ENCODE peak calls at places on chromosome 4, in five cellular contexts. O, Y, R, N and F are unnamed samples.

GRCh38 chr4:84964995-84965557 is 1.4 kb downstream of the WDFY3 start:
- DNase-seq in O (no peak), Y (no peak), R (no peak), N (no peak), F (no peak)

GRCh38 chr4:3026531-3026930 is 47.8 kb downstream of the HTT-AS start:
- DNase-seq in O (no peak), Y (no peak), R (no peak), N (no peak), F (no peak)

GRCh38 chr4:190020790-190021717 is 6.0 kb downstream of the FRG2 start:
- DNase-seq in O (no peak), Y (peak), R (no peak), N (no peak), F (peak)

GRCh38 chr4:39823193-39823592 is 125.3 kb downstream of the UBE2K start:
- DNase-seq in O (no peak), Y (no peak), R (no peak), N (peak), F (no peak)

GRCh38 chr4:15295421-15296162 is 132.2 kb upstream of the C1QTNF7 start:
- DNase-seq in O (no peak), Y (no peak), R (peak), N (no peak), F (no peak)

GRCh38 chr4:8504279-8505007 is 63.9 kb downstream of the TRMT44 start:
- DNase-seq in O (no peak), Y (no peak), R (no peak), N (no peak), F (no peak)

GRCh38 chr4:97645437-97645836 is 497.8 kb downstream of the STPG2 start:
- DNase-seq in O (no peak), Y (no peak), R (no peak), N (no peak), F (no peak)

GRCh38 chr4:95087657-95088455 is 330.1 kb downstream of the BMPR1B start:
- DNase-seq in O (no peak), Y (no peak), R (no peak), N (peak), F (no peak)

GRCh38 chr4:169079942-169080827 is 70.1 kb upstream of the CBR4 start:
- DNase-seq in O (no peak), Y (no peak), R (peak), N (peak), F (no peak)

GRCh38 chr4:108696160-108696559 is 45.8 kb downstream of the OSTC start:
- DNase-seq in O (no peak), Y (no peak), R (no peak), N (no peak), F (no peak)

GRCh38 chr4:74217365-74217764 is 59.4 kb downstream of the MTHFD2L start:
- DNase-seq in O (no peak), Y (no peak), R (no peak), N (peak), F (no peak)

GRCh38 chr4:186587416-186588018 is 32.1 kb upstream of the MTNR1A start:
- DNase-seq in O (peak), Y (peak), R (peak), N (peak), F (peak)

GRCh38 chr4:165514739-165515138 is 135.9 kb downstream of the CPE start:
- DNase-seq in O (no peak), Y (no peak), R (no peak), N (no peak), F (no peak)

GRCh38 chr4:177681902-177682301 is 239.7 kb upstream of the AGA start:
- DNase-seq in O (no peak), Y (no peak), R (no peak), N (no peak), F (no peak)

GRCh38 chr4:173794662-173795061 is 264.6 kb upstream of the HAND2 start:
- DNase-seq in O (no peak), Y (no peak), R (no peak), N (peak), F (no peak)

GRCh38 chr4:128782875-128783614 is 26.5 kb upstream of the JADE1 start:
- DNase-seq in O (no peak), Y (no peak), R (peak), N (no peak), F (no peak)

GRCh38 chr4:172865103-172865502 is 303.5 kb upstream of the GALNT7 start:
- DNase-seq in O (no peak), Y (no peak), R (no peak), N (no peak), F (no peak)

GRCh38 chr4:156991161-156991560 is 19.6 kb upstream of the PDGFC start:
- DNase-seq in O (no peak), Y (no peak), R (no peak), N (no peak), F (no peak)

GRCh38 chr4:40719008-40719623 is 30.6 kb upstream of the NSUN7 start:
- DNase-seq in O (no peak), Y (no peak), R (peak), N (peak), F (no peak)

GRCh38 chr4:47860305-47860704 is 22.4 kb upstream of the CORIN start:
- DNase-seq in O (no peak), Y (no peak), R (no peak), N (no peak), F (no peak)

GRCh38 chr4:152719856-152720556 is 40.2 kb upstream of the TMEM154 start:
- DNase-seq in O (no peak), Y (no peak), R (no peak), N (no peak), F (no peak)

GRCh38 chr4:2044542-2045517 is 14.3 kb upstream of the NAT8L start:
- DNase-seq in O (no peak), Y (peak), R (no peak), N (no peak), F (no peak)

GRCh38 chr4:7978489-7978888 is 38.8 kb upstream of the AFAP1 start:
- DNase-seq in O (no peak), Y (no peak), R (peak), N (no peak), F (no peak)

GRCh38 chr4:14771091-14771490 is 231.2 kb upstream of the CPEB2 start:
- DNase-seq in O (no peak), Y (no peak), R (no peak), N (peak), F (no peak)

GRCh38 chr4:54661686-54662085 is 3.9 kb downstream of the KIT start:
- DNase-seq in O (no peak), Y (no peak), R (peak), N (peak), F (no peak)

GRCh38 chr4:4647041-4647440 is 105.2 kb upstream of the STX18 start:
- DNase-seq in O (no peak), Y (no peak), R (no peak), N (no peak), F (no peak)

GRCh38 chr4:167541286-167541685 is 307.0 kb upstream of the SPOCK3 start:
- DNase-seq in O (no peak), Y (no peak), R (no peak), N (no peak), F (no peak)

GRCh38 chr4:33134366-33134765 is 2414.2 kb downstream of the PCDH7 start:
- DNase-seq in O (no peak), Y (no peak), R (no peak), N (no peak), F (no peak)

GRCh38 chr4:14667624-14668295 is 334.5 kb upstream of the CPEB2 start:
- DNase-seq in O (no peak), Y (no peak), R (no peak), N (no peak), F (no peak)

GRCh38 chr4:180567080-180567479 is 1676.1 kb upstream of the TENM3 start:
- DNase-seq in O (no peak), Y (no peak), R (no peak), N (no peak), F (no peak)
- H2BK5ac ChIP-seq in O (no peak), Y (no peak), R (no peak), N (no peak), F (no peak)

DNA sequence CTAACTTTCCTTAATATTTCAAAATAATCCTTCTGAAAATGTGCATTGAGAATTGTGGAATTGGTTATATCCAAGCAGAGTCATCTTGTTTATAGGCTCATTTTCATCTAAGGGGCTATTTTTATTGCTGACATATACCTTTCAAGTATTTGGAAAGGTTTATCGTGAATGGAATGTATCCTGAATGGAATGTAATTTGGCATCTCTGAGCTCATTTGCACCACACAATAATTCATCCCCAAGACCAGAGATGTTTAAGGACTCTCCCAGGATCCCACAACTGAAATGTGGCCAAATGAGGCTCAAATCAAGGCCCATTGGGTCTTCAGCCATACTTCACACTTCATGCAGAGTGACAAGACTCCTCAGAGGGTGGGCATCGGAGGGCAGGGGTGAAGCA is 7.5 kb upstream of the SETD7 start:
- DNase-seq in O (no peak), Y (no peak), R (no peak), N (no peak), F (no peak)
- H2BK12ac ChIP-seq in O (no peak), Y (no peak), R (no peak), N (no peak), F (no peak)

GRCh38 chr4:78693777-78694456 is 82.2 kb upstream of the BMP2K start:
- DNase-seq in O (no peak), Y (no peak), R (no peak), N (peak), F (no peak)

GRCh38 chr4:78694457-78694787 is 81.7 kb upstream of the BMP2K start:
- DNase-seq in O (no peak), Y (no peak), R (no peak), N (no peak), F (no peak)

GRCh38 chr4:78692815-78693156 is 83.4 kb upstream of the BMP2K start:
- DNase-seq in O (no peak), Y (no peak), R (no peak), N (no peak), F (no peak)

GRCh38 chr4:78691971-78692814 is 84.0 kb upstream of the BMP2K start:
- DNase-seq in O (no peak), Y (no peak), R (peak), N (peak), F (no peak)

DNA sequence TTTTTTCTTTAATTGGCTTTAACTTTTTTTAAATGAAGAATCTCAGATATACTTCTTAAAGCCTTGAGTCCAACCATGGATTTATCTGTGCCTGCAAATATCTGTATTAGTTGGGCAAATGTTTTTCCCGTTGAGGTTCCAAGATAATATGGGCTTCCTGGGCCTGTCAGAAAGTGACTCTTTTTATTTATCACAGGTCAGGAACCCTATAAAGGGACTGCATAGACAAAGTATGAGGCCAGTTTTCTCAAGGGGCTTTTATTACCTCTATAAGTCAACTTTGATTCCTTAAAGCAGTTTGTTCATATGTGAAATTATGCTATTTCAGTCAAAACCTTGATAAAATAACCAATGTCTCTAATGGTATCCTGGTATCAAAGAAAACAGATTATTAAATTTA is 80.2 kb upstream of the BMP2K start:
- DNase-seq in O (no peak), Y (no peak), R (no peak), N (no peak), F (no peak)
- H4K91ac ChIP-seq in O (no peak), Y (no peak), R (no peak), N (no peak), F (no peak)

DNA sequence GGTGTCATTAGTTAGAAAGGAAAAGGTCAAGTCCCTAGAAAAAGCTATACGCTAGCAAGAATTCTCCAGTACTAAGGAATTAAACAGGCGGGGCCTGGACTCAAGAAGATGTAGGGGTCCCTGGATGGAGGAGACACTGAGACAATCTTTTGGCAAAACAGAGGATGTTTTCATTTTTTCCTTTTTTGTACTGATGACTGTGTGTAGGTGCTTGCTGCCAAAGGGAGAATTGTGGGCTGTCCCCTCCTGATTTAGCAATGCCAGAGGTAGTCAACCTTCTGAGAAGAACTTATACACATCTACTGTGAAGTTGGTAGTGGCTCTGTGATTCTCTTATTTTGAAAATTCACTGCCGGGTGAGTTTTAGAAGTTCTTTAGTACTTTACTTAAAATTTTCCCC is 391.1 kb downstream of the SPRY1 start:
- DNase-seq in O (no peak), Y (no peak), R (no peak), N (no peak), F (no peak)
- H2BK5ac ChIP-seq in O (no peak), Y (no peak), R (no peak), N (no peak), F (no peak)

GRCh38 chr4:81838586-81838985 is 366.9 kb upstream of the RASGEF1B start:
- DNase-seq in O (no peak), Y (no peak), R (no peak), N (no peak), F (no peak)

GRCh38 chr4:81844717-81845116 is 373.0 kb upstream of the RASGEF1B start:
- DNase-seq in O (peak), Y (peak), R (peak), N (peak), F (peak)

GRCh38 chr4:81845273-81845672 is 373.6 kb upstream of the RASGEF1B start:
- DNase-seq in O (no peak), Y (no peak), R (peak), N (no peak), F (no peak)

GRCh38 chr4:81836716-81837115 is 365.0 kb upstream of the RASGEF1B start:
- DNase-seq in O (no peak), Y (no peak), R (no peak), N (no peak), F (no peak)

DNA sequence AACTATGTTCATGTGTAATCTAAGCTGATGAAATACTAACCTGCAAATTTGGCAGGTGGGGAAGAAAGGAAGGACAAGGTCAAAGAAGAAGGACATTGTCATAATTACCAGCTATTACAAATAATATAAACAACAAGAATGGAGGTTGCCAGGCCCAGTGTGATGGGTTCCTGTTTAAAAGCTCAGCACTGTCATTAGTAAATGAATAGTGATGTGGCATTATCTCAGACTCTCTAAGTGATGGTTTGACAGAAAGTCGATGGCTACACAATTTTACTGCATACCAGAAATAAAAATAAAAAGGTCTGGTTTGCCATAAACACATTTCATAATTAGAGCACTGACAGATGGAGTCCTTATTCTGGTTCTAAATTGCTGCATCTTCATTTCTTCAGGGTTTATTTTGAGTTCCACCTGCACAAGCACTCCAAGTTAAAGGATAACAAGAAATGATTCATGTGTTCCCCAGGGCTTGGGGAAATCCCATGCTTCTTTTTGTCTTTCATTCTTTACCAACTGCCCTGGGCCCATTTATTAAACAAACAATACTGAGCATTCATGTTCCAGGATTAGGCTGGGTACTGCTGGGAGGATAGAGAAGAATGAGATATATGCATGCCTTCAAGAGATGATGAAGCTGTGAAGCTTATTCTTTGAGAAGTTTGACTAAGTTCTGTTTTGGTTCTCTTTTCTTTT is 367.8 kb upstream of the RASGEF1B start:
- DNase-seq in O (no peak), Y (no peak), R (no peak), N (no peak), F (no peak)
- H2BK12ac ChIP-seq in O (no peak), Y (no peak), R (no peak), N (no peak), F (no peak)

GRCh38 chr4:38075370-38076152 is 115.4 kb downstream of the PTTG2 start:
- DNase-seq in O (no peak), Y (no peak), R (peak), N (peak), F (no peak)

GRCh38 chr4:38071801-38072567 is 111.8 kb downstream of the PTTG2 start:
- DNase-seq in O (no peak), Y (no peak), R (peak), N (peak), F (no peak)

GRCh38 chr4:38072578-38072977 is 112.4 kb downstream of the PTTG2 start:
- DNase-seq in O (no peak), Y (no peak), R (no peak), N (peak), F (no peak)

GRCh38 chr4:38076153-38076669 is 116.0 kb downstream of the PTTG2 start:
- DNase-seq in O (no peak), Y (no peak), R (no peak), N (no peak), F (no peak)

DNA sequence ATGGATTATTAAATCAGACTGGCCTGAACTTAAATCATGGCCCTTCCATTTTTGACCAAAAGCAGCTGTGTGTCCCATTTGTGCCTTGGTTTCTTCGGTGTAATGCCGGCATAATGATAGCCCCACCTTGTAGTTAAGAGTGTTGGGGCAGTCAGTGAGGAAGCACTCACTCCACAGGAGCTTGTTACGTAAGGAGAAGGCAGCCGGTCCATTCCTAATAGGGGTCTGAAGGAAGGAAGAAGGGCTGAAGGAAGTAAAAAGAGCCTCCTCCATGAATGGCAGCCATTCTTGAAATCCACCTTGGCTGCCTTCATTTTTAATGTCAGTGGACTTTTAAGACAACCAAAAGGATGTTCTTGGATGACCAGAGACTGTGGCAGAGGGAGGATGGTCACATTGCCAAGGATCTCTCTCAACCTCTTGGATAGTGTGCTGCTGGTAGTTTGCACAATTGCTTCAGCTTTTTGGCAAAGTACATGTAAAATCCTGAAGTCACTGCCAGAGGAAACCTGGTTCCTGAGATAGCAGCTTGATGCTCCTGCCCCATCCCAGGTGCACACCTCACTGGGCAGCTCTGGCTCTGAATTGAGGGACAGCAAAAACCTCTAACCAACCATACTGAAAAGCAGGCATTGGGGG is 113.5 kb downstream of the PTTG2 start:
- DNase-seq in O (no peak), Y (no peak), R (peak), N (no peak), F (no peak)
- H4K91ac ChIP-seq in O (no peak), Y (no peak), R (no peak), N (no peak), F (no peak)

GRCh38 chr4:185013715-185014114 is 4.6 kb upstream of the HELT start:
- DNase-seq in O (no peak), Y (no peak), R (no peak), N (peak), F (no peak)
- H2BK5ac ChIP-seq in O (no peak), Y (no peak), R (no peak), N (no peak), F (no peak)

GRCh38 chr4:83029688-83030087 is 5.3 kb upstream of the COPS4 start:
- DNase-seq in O (no peak), Y (no peak), R (no peak), N (no peak), F (no peak)

GRCh38 chr4:83022724-83023427 is 12.1 kb upstream of the COPS4 start:
- DNase-seq in O (no peak), Y (no peak), R (no peak), N (no peak), F (no peak)

GRCh38 chr4:83028976-83029375 is 6.0 kb upstream of the COPS4 start:
- DNase-seq in O (no peak), Y (no peak), R (no peak), N (no peak), F (no peak)

GRCh38 chr4:83024233-83024632 is 10.8 kb upstream of the COPS4 start:
- DNase-seq in O (no peak), Y (no peak), R (no peak), N (no peak), F (no peak)

GRCh38 chr4:83025563-83025962 is 9.4 kb upstream of the COPS4 start:
- DNase-seq in O (no peak), Y (no peak), R (no peak), N (no peak), F (no peak)
- H2BK12ac ChIP-seq in O (no peak), Y (no peak), R (no peak), N (no peak), F (no peak)